ENCODE peak calls at places on chromosomes 2 and 18, in six cellular contexts. Z is fibroblast of lung; O is CD8-positive, alpha-beta T cell; D is right lobe of liver; W is thyroid gland; X is CD4-positive, CD25-positive, alpha-beta regulatory T cell. B is an unnamed sample.

GRCh38 chr18:75207298-75208054 is 1.5 kb downstream of the PTGR3 start:
- DNase-seq in Z (peak; percentile 72), O (no peak), D (no peak), W (peak; percentile 60), X (peak; percentile 16), B (no peak)

GRCh38 chr2:120833127-120833675 is 97.5 kb downstream of the GLI2 start:
- DNase-seq in Z (no peak), O (no peak), D (no peak), W (no peak), X (no peak), B (no peak)

GRCh38 chr2:125169022-125169763 is 1144.1 kb downstream of the CNTNAP5 start:
- DNase-seq in Z (peak; percentile 44), O (no peak), D (no peak), W (no peak), X (no peak), B (no peak)

GRCh38 chr2:167990062-167990461 is 257.3 kb downstream of the STK39 start:
- DNase-seq in Z (no peak), O (no peak), D (no peak), W (no peak), X (no peak), B (no peak)

GRCh38 chr2:97911210-97911921 is 84.4 kb downstream of the TMEM131 start:
- DNase-seq in Z (peak; percentile 20), O (no peak), D (no peak), W (no peak), X (no peak), B (no peak)

GRCh38 chr2:15753811-15754702 is 162.4 kb downstream of the DDX1 start:
- DNase-seq in Z (no peak), O (no peak), D (no peak), W (no peak), X (no peak), B (no peak)

GRCh38 chr2:182133195-182133891 is 147.7 kb downstream of the PPP1R1C start:
- DNase-seq in Z (peak; percentile 55), O (no peak), D (no peak), W (no peak), X (no peak), B (no peak)

GRCh38 chr2:149331023-149331400 is 625 bp downstream of the LYPD6 start:
- DNase-seq in Z (no peak), O (no peak), D (no peak), W (no peak), X (no peak), B (no peak)

GRCh38 chr2:3043726-3044125 is 333.9 kb downstream of the EIPR1 start:
- DNase-seq in Z (no peak), O (no peak), D (no peak), W (no peak), X (no peak), B (no peak)

GRCh38 chr2:105324732-105325131 is 4.8 kb downstream of the TGFBRAP1 start:
- DNase-seq in Z (no peak), O (no peak), D (no peak), W (no peak), X (no peak), B (no peak)

GRCh38 chr2:172086349-172087190 is 1.3 kb downstream of the DLX1 start:
- DNase-seq in Z (no peak), O (peak; percentile 52), D (no peak), W (no peak), X (peak; percentile 82), B (peak; percentile 38)

GRCh38 chr2:168210898-168211570 is 36.4 kb downstream of the STK39 start:
- DNase-seq in Z (peak; percentile 88), O (no peak), D (no peak), W (no peak), X (peak; percentile 47), B (no peak)

GRCh38 chr2:200479617-200480292 is 30.1 kb downstream of the KCTD18 start:
- DNase-seq in Z (peak; percentile 85), O (no peak), D (no peak), W (no peak), X (peak; percentile 58), B (no peak)

GRCh38 chr2:196980498-196980897 is 54.0 kb upstream of the PGAP1 start:
- DNase-seq in Z (no peak), O (no peak), D (no peak), W (no peak), X (no peak), B (no peak)

GRCh38 chr2:176902454-176902853 is 310.1 kb upstream of the HNRNPA3 start:
- DNase-seq in Z (no peak), O (no peak), D (no peak), W (no peak), X (no peak), B (no peak)

GRCh38 chr2:235709124-235709813 is 215.4 kb downstream of the AGAP1 start:
- DNase-seq in Z (peak; percentile 22), O (no peak), D (no peak), W (no peak), X (no peak), B (no peak)

GRCh38 chr2:98676742-98677141 is 54.2 kb downstream of the MGAT4A start:
- DNase-seq in Z (no peak), O (no peak), D (no peak), W (no peak), X (no peak), B (no peak)

GRCh38 chr2:72150961-72151356 is 3.3 kb upstream of the CYP26B1 start:
- DNase-seq in Z (no peak), O (peak; percentile 5), D (no peak), W (no peak), X (no peak), B (no peak)

GRCh38 chr2:20094142-20094792 is 42.8 kb upstream of the LAPTM4A start:
- DNase-seq in Z (peak; percentile 19), O (no peak), D (no peak), W (no peak), X (no peak), B (no peak)

GRCh38 chr2:33380001-33380609 is 96.3 kb upstream of the RASGRP3 start:
- DNase-seq in Z (no peak), O (no peak), D (no peak), W (no peak), X (peak; percentile 6), B (no peak)

GRCh38 chr18:68714356-68714706 is 577 bp downstream of the TMX3 start:
- DNase-seq in Z (peak; percentile 15), O (no peak), D (no peak), W (peak; percentile 2), X (peak; percentile 34), B (no peak)

GRCh38 chr18:45976581-45977373 is 9.6 kb upstream of the EPG5 start:
- DNase-seq in Z (no peak), O (no peak), D (no peak), W (no peak), X (no peak), B (no peak)

GRCh38 chr18:49071776-49072175 is 121.0 kb upstream of the SMAD7 start:
- DNase-seq in Z (no peak), O (no peak), D (no peak), W (no peak), X (no peak), B (no peak)

GRCh38 chr18:8423051-8423558 is 186.1 kb upstream of the RAB12 start:
- DNase-seq in Z (peak; percentile 14), O (no peak), D (no peak), W (no peak), X (no peak), B (no peak)

GRCh38 chr18:73880387-73880786 is 267.2 kb downstream of the FBXO15 start:
- DNase-seq in Z (no peak), O (no peak), D (no peak), W (no peak), X (peak; percentile 32), B (no peak)

GRCh38 chr2:187614756-187615155 is 60.5 kb upstream of the TFPI start:
- DNase-seq in Z (peak; percentile 60), O (no peak), D (no peak), W (no peak), X (no peak), B (no peak)

DNA sequence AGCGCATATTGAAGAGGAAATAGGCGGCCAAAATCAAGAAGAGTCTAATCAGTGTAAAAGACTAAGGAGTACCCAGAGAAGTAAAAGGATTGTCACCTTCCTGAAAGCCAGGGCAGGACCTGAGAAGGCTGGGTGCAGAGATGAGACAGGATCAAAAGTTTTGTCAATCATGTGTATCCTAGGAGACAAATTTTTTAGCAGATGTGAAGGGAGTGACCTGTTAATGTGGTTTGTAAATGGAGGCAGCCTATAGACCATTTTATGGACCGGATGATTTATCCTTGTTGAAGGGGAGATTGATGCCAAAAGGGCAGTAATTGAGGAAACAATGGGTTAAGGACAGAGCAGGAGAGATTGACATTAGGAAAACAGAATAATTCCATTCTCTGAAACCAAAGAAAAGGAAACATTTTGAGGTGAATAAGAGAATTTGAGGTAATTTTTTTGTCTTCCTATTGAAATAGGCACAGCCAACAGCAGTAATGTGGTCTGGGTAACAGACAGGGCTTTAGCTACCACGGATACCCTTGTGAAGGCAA is 856 bp downstream of the NDC80 start:
- DNase-seq in Z (no peak), O (no peak), D (no peak), W (no peak), X (peak; percentile 23), B (no peak)
- H3K4me3 ChIP-seq in Z (peak overlapping the region; percentile 50), O (peak overlapping the region; percentile 89), D (no peak overlapping the region), W (no peak overlapping the region), X (peak overlapping the region; percentile 98), B (peak overlapping the region; percentile 68)

DNA sequence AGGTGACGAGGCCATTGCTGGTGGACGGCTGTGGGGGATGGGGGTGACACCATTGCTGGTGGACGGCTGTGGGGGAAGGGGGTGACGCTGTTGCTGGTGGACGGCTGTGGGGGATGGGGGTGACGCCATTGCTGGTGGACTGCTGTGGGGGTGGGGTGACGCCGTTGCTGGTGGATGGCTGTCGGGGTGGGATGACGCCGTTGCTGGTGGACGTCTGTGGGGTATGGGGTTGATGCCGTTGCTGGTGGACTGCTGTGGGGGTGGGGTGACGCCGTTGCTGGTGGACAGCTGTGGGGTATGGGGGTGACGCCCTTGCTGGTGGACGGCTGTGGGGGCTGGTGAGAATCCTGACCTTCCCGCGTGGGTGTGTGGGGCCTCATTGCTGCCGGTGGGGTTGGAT is 47.1 kb downstream of the CTDP1 start:
- DNase-seq in Z (no peak), O (no peak), D (no peak), W (no peak), X (no peak), B (no peak)
- H3K36me3 ChIP-seq in Z (peaks cover 15% of the 10 kb centered on the region), O (peaks cover 30% of the 10 kb centered on the region), D (peaks cover 18% of the 10 kb centered on the region), W (peaks cover 17% of the 10 kb centered on the region), X (peaks cover 88% of the 10 kb centered on the region), B (peaks cover 71% of the 10 kb centered on the region)

DNA sequence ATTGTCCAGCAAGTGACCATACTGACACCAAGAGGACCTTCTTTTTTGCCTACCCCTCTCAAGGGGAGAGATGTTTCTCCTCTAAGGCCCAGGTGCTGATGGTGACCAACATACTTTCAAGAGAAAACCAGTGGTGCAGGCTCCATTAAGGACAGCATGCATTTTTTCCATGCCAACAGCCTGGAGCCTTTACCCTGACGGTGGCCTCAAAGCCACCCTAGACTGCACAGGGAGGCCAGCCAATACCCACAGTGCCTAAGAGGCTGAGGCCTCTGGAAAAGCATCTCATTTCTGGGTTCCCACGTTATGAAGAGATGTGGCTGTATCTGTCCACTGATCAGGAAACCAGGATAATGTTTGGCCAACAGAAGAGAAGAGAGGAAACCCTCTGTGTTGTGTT is 19.3 kb downstream of the SPRED2 start:
- DNase-seq in Z (no peak), O (no peak), D (no peak), W (no peak), X (no peak), B (no peak)
- H3K4me1 ChIP-seq in Z (no peaks in the 10 kb centered on the region), O (peaks cover 9% of the 10 kb centered on the region), D (peaks cover 13% of the 10 kb centered on the region), W (peaks cover 38% of the 10 kb centered on the region), X (no peaks in the 10 kb centered on the region), B (no peaks in the 10 kb centered on the region)

DNA sequence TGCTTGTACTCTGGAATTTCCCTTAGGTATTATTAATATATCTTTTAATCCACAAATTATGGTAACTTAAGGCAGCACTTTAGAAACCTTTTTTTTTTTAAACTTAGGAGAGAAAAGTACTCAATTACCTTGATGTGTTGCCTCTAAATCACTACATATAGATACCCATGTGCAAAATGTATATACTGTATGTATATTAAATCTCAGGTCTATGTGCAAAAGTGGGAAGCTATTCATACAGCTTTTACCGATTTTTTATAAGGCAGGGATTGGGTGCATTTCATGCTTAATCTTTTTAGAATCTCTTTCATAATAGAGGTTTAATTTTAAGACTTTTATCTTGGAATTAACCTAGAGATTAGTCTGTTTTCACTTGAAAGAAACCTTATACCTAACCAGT is 3.4 kb downstream of the EML4 start:
- DNase-seq in Z (no peak), O (no peak), D (no peak), W (no peak), X (no peak), B (no peak)
- H3K4me3 ChIP-seq in Z (peak overlapping the region; percentile 71), O (peak overlapping the region; percentile 72), D (no peak overlapping the region), W (no peak overlapping the region), X (peak overlapping the region; percentile 99), B (peak overlapping the region; percentile 80)